ENCODE peak calls at places on chromosomes 5 and 9, in six cellular contexts. J is H1, V is mesenchymal stem cell, O is H9, M is IMR-90, Z is trophoblast cell. E is an unnamed sample.

GRCh38 chr9:123589666-123590239 is 233.8 kb downstream of the CRB2 start:
- DNase-seq in J (no peak), V (no peak), O (no peak), M (no peak), Z (no peak), E (no peak)

GRCh38 chr9:69149321-69149807 is 24.7 kb upstream of the TJP2 start:
- DNase-seq in J (peak), V (peak), O (peak), M (peak), Z (no peak), E (no peak)

GRCh38 chr5:155193483-155194107 is 180.0 kb downstream of the KIF4B start:
- DNase-seq in J (no peak), V (no peak), O (no peak), M (no peak), Z (no peak), E (no peak)

GRCh38 chr5:102531506-102531905 is 32.7 kb upstream of the SLCO6A1 start:
- DNase-seq in J (no peak), V (peak), O (no peak), M (no peak), Z (peak), E (no peak)

GRCh38 chr5:80503641-80504040 is 15.7 kb downstream of the FAM151B start:
- DNase-seq in J (no peak), V (no peak), O (no peak), M (no peak), Z (no peak), E (no peak)

GRCh38 chr5:120151825-120152224 is 312.3 kb upstream of the PRR16 start:
- DNase-seq in J (no peak), V (no peak), O (no peak), M (no peak), Z (no peak), E (no peak)

GRCh38 chr9:116378873-116379272 is 225.3 kb downstream of the PAPPA start:
- DNase-seq in J (no peak), V (no peak), O (no peak), M (no peak), Z (no peak), E (no peak)

GRCh38 chr5:68928617-68929302 is 165.1 kb upstream of the SLC30A5 start:
- DNase-seq in J (no peak), V (no peak), O (no peak), M (no peak), Z (no peak), E (no peak)

GRCh38 chr9:88826651-88827245 is 164.5 kb upstream of the S1PR3 start:
- DNase-seq in J (no peak), V (no peak), O (no peak), M (peak), Z (no peak), E (no peak)

GRCh38 chr9:130897105-130897751 is 616 bp upstream of the QRFP start:
- DNase-seq in J (no peak), V (no peak), O (no peak), M (no peak), Z (no peak), E (no peak)

GRCh38 chr5:176768174-176768970 is 42.0 kb upstream of the UNC5A start:
- DNase-seq in J (peak), V (no peak), O (peak), M (no peak), Z (no peak), E (no peak)

GRCh38 chr9:136268318-136268717 is 22.7 kb upstream of the QSOX2 start:
- DNase-seq in J (no peak), V (no peak), O (peak), M (no peak), Z (no peak), E (peak)

GRCh38 chr9:38373679-38374078 is 18.8 kb upstream of the ALDH1B1 start:
- DNase-seq in J (no peak), V (no peak), O (no peak), M (no peak), Z (no peak), E (no peak)

GRCh38 chr9:1837453-1838084 is 177.6 kb upstream of the SMARCA2 start:
- DNase-seq in J (peak), V (no peak), O (peak), M (peak), Z (peak), E (peak)

GRCh38 chr9:116088396-116088795 is 65.2 kb upstream of the PAPPA start:
- DNase-seq in J (no peak), V (no peak), O (no peak), M (no peak), Z (no peak), E (no peak)

GRCh38 chr5:133273661-133274596 is 222.1 kb downstream of the HSPA4 start:
- DNase-seq in J (no peak), V (peak), O (no peak), M (peak), Z (no peak), E (no peak)

DNA sequence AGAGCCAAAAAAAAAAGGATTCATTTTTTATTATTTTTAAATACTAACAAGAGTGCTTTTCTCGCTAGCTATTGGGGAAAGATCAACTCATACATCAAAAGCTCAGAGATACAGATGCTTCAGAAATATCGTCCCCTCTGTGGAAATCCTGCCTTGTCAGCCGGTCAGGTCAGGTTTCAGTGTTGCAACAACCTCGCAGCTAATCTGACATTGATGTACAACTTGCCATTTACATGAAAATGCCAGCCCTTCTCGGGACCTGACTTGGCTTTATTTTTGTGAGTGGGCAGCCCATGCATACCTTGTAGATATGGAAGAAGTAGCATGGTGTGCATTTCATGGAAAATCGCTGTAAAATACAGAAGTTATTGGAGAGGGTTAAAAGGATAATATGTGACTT is 358.8 kb upstream of the ADAMTS16 start:
- DNase-seq in J (no peak), V (no peak), O (no peak), M (no peak), Z (no peak), E (no peak)
- H3K14ac ChIP-seq in J (no peak), V (no peak), O (no peak), M (no peak), Z (no peak), E (no peak)

DNA sequence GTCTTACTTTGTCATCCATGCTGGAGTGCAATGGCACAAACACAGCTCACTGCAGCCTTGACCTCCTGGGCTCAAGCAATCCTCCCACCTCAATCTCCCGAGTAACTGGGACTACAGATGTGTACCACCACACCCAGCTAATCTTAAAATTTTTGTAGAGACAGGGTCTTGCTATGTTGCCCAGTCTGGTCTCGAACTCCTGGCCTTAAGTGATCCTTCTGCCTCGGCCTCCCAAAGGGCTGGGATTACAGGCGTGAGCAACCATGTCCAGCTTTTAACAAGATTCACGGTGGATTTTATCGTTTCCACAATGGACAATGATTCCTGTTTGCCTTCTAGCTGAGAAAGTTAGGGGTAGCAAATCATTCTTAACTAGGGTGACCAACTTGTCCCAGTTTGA is 165.9 kb downstream of the ZNF608 start:
- DNase-seq in J (no peak), V (no peak), O (no peak), M (no peak), Z (no peak), E (no peak)
- H3K14ac ChIP-seq in J (no peak), V (no peak), O (no peak), M (no peak), Z (peak), E (no peak)

GRCh38 chr9:7968642-7969041 is 169.1 kb upstream of the DMAC1 start:
- DNase-seq in J (no peak), V (no peak), O (no peak), M (no peak), Z (no peak), E (no peak)
- H3K14ac ChIP-seq in J (no peak), V (no peak), O (no peak), M (no peak), Z (no peak), E (no peak)

GRCh38 chr5:170639221-170639925 is 135.6 kb downstream of the KCNIP1 start:
- DNase-seq in J (no peak), V (no peak), O (no peak), M (no peak), Z (no peak), E (no peak)
- H3K14ac ChIP-seq in J (no peak), V (no peak), O (no peak), M (no peak), Z (no peak), E (no peak)

GRCh38 chr5:41048986-41049385 is 22.2 kb downstream of the MROH2B start:
- DNase-seq in J (no peak), V (no peak), O (no peak), M (no peak), Z (no peak), E (no peak)
- H3K14ac ChIP-seq in J (no peak), V (no peak), O (no peak), M (no peak), Z (no peak), E (no peak)

GRCh38 chr9:129675656-129676055 is 10.2 kb downstream of the PRRX2 start:
- DNase-seq in J (peak), V (no peak), O (no peak), M (no peak), Z (no peak), E (no peak)

GRCh38 chr9:129671519-129671918 is 6.1 kb downstream of the PRRX2 start:
- DNase-seq in J (no peak), V (no peak), O (no peak), M (peak), Z (no peak), E (no peak)

GRCh38 chr9:129672702-129673101 is 7.3 kb downstream of the PRRX2 start:
- DNase-seq in J (no peak), V (no peak), O (no peak), M (no peak), Z (no peak), E (no peak)

GRCh38 chr9:129674229-129674628 is 8.8 kb downstream of the PRRX2 start:
- DNase-seq in J (no peak), V (no peak), O (no peak), M (no peak), Z (no peak), E (no peak)

DNA sequence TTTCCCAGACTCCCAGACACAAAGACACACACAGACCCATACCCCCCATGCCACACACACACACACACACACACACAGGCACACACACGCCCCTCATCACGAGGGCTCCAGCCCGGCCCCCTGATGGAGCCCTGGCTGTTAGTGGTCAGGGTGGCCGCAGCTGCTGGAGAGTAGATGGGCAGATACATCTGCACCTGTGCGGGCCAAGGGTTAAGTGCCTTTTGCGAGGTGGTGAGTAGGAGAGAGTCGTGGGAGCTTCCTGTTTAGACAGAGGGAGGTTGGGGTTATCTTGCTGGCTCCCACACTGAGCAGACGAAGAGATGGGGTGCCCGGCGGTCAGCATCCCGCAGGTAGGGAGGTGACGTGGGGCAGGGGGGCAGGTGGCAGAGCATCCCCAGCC is 8.2 kb downstream of the PRRX2 start:
- DNase-seq in J (no peak), V (no peak), O (no peak), M (no peak), Z (no peak), E (no peak)
- H3K14ac ChIP-seq in J (no peak), V (no peak), O (no peak), M (no peak), Z (no peak), E (no peak)

GRCh38 chr5:9183306-9183705 is 362.6 kb downstream of the SEMA5A start:
- DNase-seq in J (no peak), V (no peak), O (no peak), M (no peak), Z (peak), E (no peak)

GRCh38 chr5:9187614-9188013 is 358.3 kb downstream of the SEMA5A start:
- DNase-seq in J (no peak), V (no peak), O (no peak), M (no peak), Z (no peak), E (no peak)

GRCh38 chr5:9188131-9188530 is 357.7 kb downstream of the SEMA5A start:
- DNase-seq in J (no peak), V (peak), O (no peak), M (peak), Z (peak), E (no peak)

GRCh38 chr5:9186069-9186468 is 359.8 kb downstream of the SEMA5A start:
- DNase-seq in J (no peak), V (no peak), O (no peak), M (no peak), Z (no peak), E (no peak)

GRCh38 chr5:9183989-9184388 is 361.9 kb downstream of the SEMA5A start:
- DNase-seq in J (no peak), V (no peak), O (no peak), M (no peak), Z (no peak), E (no peak)
- H3K14ac ChIP-seq in J (no peak), V (no peak), O (no peak), M (no peak), Z (no peak), E (no peak)

GRCh38 chr5:59039296-59040006 is 456.6 kb downstream of the RAB3C start:
- DNase-seq in J (peak), V (peak), O (peak), M (peak), Z (peak), E (peak)
- H3K14ac ChIP-seq in J (no peak), V (peak), O (no peak), M (peak), Z (peak), E (peak)

E was measured in neuronal stem cell.